ENCODE peak calls at places on chromosomes 4 and X, in eight cellular contexts. F is amygdala, E is tibial nerve, K is lower lobe of right lung, L is ovary, X is A172, G is T-helper 2 cell, O is NCI-H510A. D is an unnamed sample.
A peak's percentile ranks its signal among the peaks of the same experiment; 100 is the strongest.

GRCh38 chrX:16771483-16772398 is 14.5 kb upstream of the TXLNG start:
- DNase-seq in F (no peak), E (no peak), K (no peak), L (no peak), X (peak; percentile 86), G (no peak), O (peak; percentile 1), D (no peak)

GRCh38 chrX:51893931-51894696 is 691 bp downstream of the MAGED1 start:
- DNase-seq in F (no peak), E (no peak), K (no peak), L (peak; percentile 60), X (no peak), G (no peak), O (peak; percentile 13), D (peak; percentile 32)

GRCh38 chrX:70166601-70167590 is 10.4 kb upstream of the DGAT2L6 start:
- DNase-seq in F (no peak), E (no peak), K (no peak), L (no peak), X (peak; percentile 56), G (no peak), O (no peak), D (no peak)

GRCh38 chr4:53713767-53714166 is 122.5 kb upstream of the LNX1 start:
- DNase-seq in F (no peak), E (no peak), K (no peak), L (no peak), X (no peak), G (no peak), O (no peak), D (no peak)

GRCh38 chr4:6622744-6623143 is 17.7 kb upstream of the MRFAP1 start:
- DNase-seq in F (no peak), E (no peak), K (no peak), L (no peak), X (no peak), G (no peak), O (no peak), D (no peak)

GRCh38 chrX:5708209-5708608 is 520.5 kb downstream of the NLGN4X start:
- DNase-seq in F (no peak), E (no peak), K (no peak), L (no peak), X (no peak), G (no peak), O (no peak), D (no peak)

GRCh38 chr4:142582340-142582739 is 263.8 kb downstream of the INPP4B start:
- DNase-seq in F (no peak), E (no peak), K (no peak), L (no peak), X (no peak), G (no peak), O (no peak), D (no peak)

GRCh38 chr4:184417802-184418511 is 56.4 kb downstream of the IRF2 start:
- DNase-seq in F (no peak), E (no peak), K (no peak), L (no peak), X (peak; percentile 89), G (no peak), O (no peak), D (no peak)

GRCh38 chrX:12955882-12956703 is 18.8 kb upstream of the TMSB4X start:
- DNase-seq in F (no peak), E (no peak), K (peak; percentile 79), L (no peak), X (peak; percentile 79), G (no peak), O (no peak), D (peak; percentile 59)

GRCh38 chr4:25937801-25938200 is 23.8 kb downstream of the SMIM20 start:
- DNase-seq in F (no peak), E (no peak), K (no peak), L (no peak), X (no peak), G (no peak), O (no peak), D (no peak)

GRCh38 chr4:75289843-75290616 is 224.2 kb downstream of the RCHY1 start:
- DNase-seq in F (no peak), E (no peak), K (no peak), L (no peak), X (peak; percentile 3), G (no peak), O (peak; percentile 70), D (no peak)